ENCODE peak calls at places on chromosomes 1 and 21, in eight cellular contexts. D is MCF 10A, J is RWPE1, Y is C1 segment of cervical spinal cord, H is Peyer's patch, E is T-cell, G is HuH-7.5, S is nephron progenitor cell. I is an unnamed sample.

GRCh38 chr1:28860332-28861073 is 48.5 kb downstream of the OPRD1 start:
- DNase-seq in D (peak), J (peak), Y (peak), H (peak), E (no peak), G (peak), S (peak), I (no peak)

GRCh38 chr1:219460561-219461511 is 152.1 kb downstream of the ZC3H11B start:
- DNase-seq in D (peak), J (peak), Y (no peak), H (no peak), E (no peak), G (no peak), S (no peak), I (no peak)

GRCh38 chr1:54016343-54017282 is 1.4 kb downstream of the LDLRAD1 start:
- DNase-seq in D (peak), J (peak), Y (no peak), H (no peak), E (no peak), G (peak), S (no peak), I (no peak)

GRCh38 chr21:44751799-44752636 is 40.6 kb upstream of the TSPEAR start:
- DNase-seq in D (no peak), J (no peak), Y (no peak), H (no peak), E (no peak), G (no peak), S (no peak), I (no peak)

GRCh38 chr1:85330711-85331290 is 54.4 kb upstream of the BCL10 start:
- DNase-seq in D (peak), J (no peak), Y (no peak), H (no peak), E (no peak), G (no peak), S (no peak), I (no peak)

GRCh38 chr1:208917281-208917680 is 666.2 kb upstream of the CAMK1G start:
- DNase-seq in D (peak), J (no peak), Y (no peak), H (no peak), E (no peak), G (no peak), S (no peak), I (no peak)

GRCh38 chr21:33763573-33763881 is 121.2 kb downstream of the ITSN1 start:
- DNase-seq in D (no peak), J (no peak), Y (no peak), H (no peak), E (no peak), G (no peak), S (no peak), I (no peak)

GRCh38 chr1:181732218-181732990 is 249.1 kb downstream of the CACNA1E start:
- DNase-seq in D (no peak), J (no peak), Y (no peak), H (no peak), E (no peak), G (no peak), S (no peak), I (no peak)

GRCh38 chr1:1157426-1157913 is 16.2 kb upstream of the TTLL10 start:
- DNase-seq in D (peak), J (peak), Y (peak), H (peak), E (peak), G (peak), S (peak), I (peak)

GRCh38 chr1:184691719-184692324 is 62.8 kb downstream of the EDEM3 start:
- DNase-seq in D (peak), J (peak), Y (peak), H (no peak), E (no peak), G (no peak), S (peak), I (no peak)

GRCh38 chr1:54757833-54758232 is 6.5 kb downstream of the PARS2 start:
- DNase-seq in D (no peak), J (no peak), Y (no peak), H (no peak), E (no peak), G (no peak), S (no peak), I (no peak)

GRCh38 chr1:1771096-1771495 is 7.2 kb downstream of the NADK start:
- DNase-seq in D (no peak), J (no peak), Y (no peak), H (no peak), E (no peak), G (no peak), S (no peak), I (no peak)

GRCh38 chr1:114719424-114719787 is 2.8 kb upstream of the NRAS start:
- DNase-seq in D (no peak), J (no peak), Y (no peak), H (no peak), E (no peak), G (no peak), S (no peak), I (no peak)

GRCh38 chr1:225977937-225978748 is 21.0 kb downstream of the SDE2 start:
- DNase-seq in D (no peak), J (no peak), Y (no peak), H (no peak), E (no peak), G (no peak), S (no peak), I (no peak)

GRCh38 chr1:234173968-234174367 is 199.3 kb upstream of the COA6 start:
- DNase-seq in D (no peak), J (no peak), Y (peak), H (no peak), E (no peak), G (no peak), S (no peak), I (no peak)

GRCh38 chr1:20185834-20186782 is at the start of the genes PLA2G2C and UBXN10:
- DNase-seq in D (no peak), J (no peak), Y (peak), H (peak), E (peak), G (no peak), S (peak), I (peak)

GRCh38 chr21:40841524-40842196 is 5.3 kb downstream of the DSCAM start:
- DNase-seq in D (no peak), J (no peak), Y (peak), H (no peak), E (no peak), G (peak), S (peak), I (no peak)

GRCh38 chr1:159880435-159880834 is 18.0 kb upstream of the VSIG8 start:
- DNase-seq in D (no peak), J (no peak), Y (no peak), H (no peak), E (no peak), G (no peak), S (no peak), I (no peak)

GRCh38 chr1:183913556-183913955 is 108.6 kb downstream of the RGL1 start:
- DNase-seq in D (no peak), J (no peak), Y (no peak), H (no peak), E (no peak), G (no peak), S (no peak), I (no peak)

GRCh38 chr1:246394121-246394520 is 113.0 kb downstream of the SMYD3 start:
- DNase-seq in D (no peak), J (no peak), Y (no peak), H (no peak), E (no peak), G (no peak), S (no peak), I (no peak)

GRCh38 chr1:195763907-195764183 is 844.4 kb downstream of the KCNT2 start:
- DNase-seq in D (peak), J (no peak), Y (no peak), H (no peak), E (no peak), G (no peak), S (no peak), I (no peak)

GRCh38 chr1:73556270-73556669 is 641.7 kb downstream of the LRRIQ3 start:
- DNase-seq in D (no peak), J (no peak), Y (no peak), H (no peak), E (no peak), G (no peak), S (no peak), I (no peak)

GRCh38 chr1:200150721-200151120 is 123.2 kb downstream of the NR5A2 start:
- DNase-seq in D (peak), J (peak), Y (no peak), H (no peak), E (no peak), G (peak), S (no peak), I (no peak)

GRCh38 chr1:47231314-47232186 is 475 bp downstream of the TAL1 start:
- DNase-seq in D (no peak), J (no peak), Y (no peak), H (peak), E (no peak), G (no peak), S (peak), I (peak)

GRCh38 chr1:166839600-166840308 is 479 bp downstream of the POGK start:
- DNase-seq in D (peak), J (peak), Y (peak), H (peak), E (peak), G (peak), S (peak), I (peak)

GRCh38 chr1:222171005-222171404 is 376.9 kb downstream of the HHIPL2 start:
- DNase-seq in D (peak), J (peak), Y (no peak), H (no peak), E (no peak), G (peak), S (no peak), I (no peak)

GRCh38 chr1:17139637-17140036 is 20.4 kb upstream of the PADI2 start:
- DNase-seq in D (no peak), J (no peak), Y (no peak), H (no peak), E (no peak), G (no peak), S (no peak), I (no peak)

GRCh38 chr21:14881863-14882262 is 182.9 kb downstream of the NRIP1 start:
- DNase-seq in D (no peak), J (no peak), Y (no peak), H (no peak), E (no peak), G (no peak), S (no peak), I (no peak)

GRCh38 chr1:15676688-15677661 is 7.1 kb upstream of the PLEKHM2 start:
- DNase-seq in D (no peak), J (no peak), Y (no peak), H (no peak), E (no peak), G (no peak), S (no peak), I (no peak)

GRCh38 chr1:11927866-11928592 is 1.8 kb upstream of the KIAA2013 start:
- DNase-seq in D (no peak), J (no peak), Y (no peak), H (peak), E (no peak), G (no peak), S (no peak), I (no peak)

GRCh38 chr1:3017440-3018050 is 3.7 kb upstream of the ACTRT2 start:
- DNase-seq in D (no peak), J (no peak), Y (no peak), H (no peak), E (no peak), G (no peak), S (no peak), I (no peak)

GRCh38 chr21:17780539-17780938 is 38.6 kb downstream of the C21orf91 start:
- DNase-seq in D (no peak), J (no peak), Y (no peak), H (no peak), E (peak), G (no peak), S (no peak), I (peak)

GRCh38 chr1:41003640-41004220 is 17.8 kb downstream of the SLFNL1 start:
- DNase-seq in D (peak), J (peak), Y (peak), H (peak), E (peak), G (no peak), S (no peak), I (peak)

GRCh38 chr1:201217146-201217545 is 26.5 kb downstream of the IGFN1 start:
- DNase-seq in D (no peak), J (no peak), Y (no peak), H (no peak), E (no peak), G (no peak), S (no peak), I (no peak)

GRCh38 chr1:106907795-106908194 is 148.7 kb upstream of the PRMT6 start:
- DNase-seq in D (no peak), J (no peak), Y (no peak), H (no peak), E (no peak), G (no peak), S (no peak), I (no peak)

GRCh38 chr1:165836664-165837482 is 9.5 kb downstream of the UCK2 start:
- DNase-seq in D (no peak), J (no peak), Y (no peak), H (no peak), E (no peak), G (no peak), S (no peak), I (no peak)

I was measured in central memory CD4-positive, alpha-beta T cell.